ENCODE peak calls at places on chromosome 17, in ten cellular contexts. O is Caco-2; J is adipocyte; V is IMR-90; C is right cardiac atrium; R is GM23338; E is CD4-positive, CD25-positive, alpha-beta regulatory T cell; D is AG04450; Z is ovary; P is effector memory CD4-positive, alpha-beta T cell. H is an unnamed sample. For H3K27me3, the result is how much of the 10 kb centered on the place peaks cover.

GRCh38 chr17:55285340-55286301 is 20.9 kb downstream of the HLF start:
- DNase-seq in O (peak), J (peak), V (peak), C (peak), R (no peak), E (no peak), D (no peak), Z (peak), P (no peak), H (no peak)

GRCh38 chr17:19317359-19318095 is 45.0 kb downstream of the B9D1 start:
- DNase-seq in O (peak), J (peak), V (peak), C (peak), R (peak), E (no peak), D (peak), Z (peak), P (no peak), H (peak)

GRCh38 chr17:50154604-50155003 is 4.1 kb upstream of the PPP1R9B start:
- DNase-seq in O (no peak), J (no peak), V (no peak), C (peak), R (no peak), E (no peak), D (no peak), Z (no peak), P (no peak), H (no peak)

GRCh38 chr17:19958023-19958422 is 19.6 kb downstream of the AKAP10 start:
- DNase-seq in O (peak), J (peak), V (peak), C (no peak), R (peak), E (no peak), D (peak), Z (no peak), P (no peak), H (no peak)

GRCh38 chr17:49223517-49224197 is 6.9 kb downstream of the PHOSPHO1 start:
- DNase-seq in O (peak), J (peak), V (peak), C (peak), R (peak), E (peak), D (no peak), Z (no peak), P (peak), H (peak)

GRCh38 chr17:65933290-65933689 is 258.6 kb downstream of the CEP112 start:
- DNase-seq in O (no peak), J (no peak), V (no peak), C (no peak), R (no peak), E (no peak), D (no peak), Z (no peak), P (no peak), H (no peak)

GRCh38 chr17:16273929-16274339 is 56.9 kb downstream of the PIGL start:
- DNase-seq in O (no peak), J (no peak), V (no peak), C (no peak), R (no peak), E (no peak), D (no peak), Z (no peak), P (no peak), H (no peak)

GRCh38 chr17:5883775-5884665 is 186.2 kb upstream of the WSCD1 start:
- DNase-seq in O (no peak), J (no peak), V (no peak), C (no peak), R (no peak), E (no peak), D (no peak), Z (no peak), P (no peak), H (no peak)

GRCh38 chr17:56754523-56755208 is 79.1 kb downstream of the C17orf67 start:
- DNase-seq in O (no peak), J (peak), V (peak), C (no peak), R (peak), E (peak), D (no peak), Z (no peak), P (no peak), H (peak)

GRCh38 chr17:50101346-50102163 is 6.4 kb downstream of the PDK2 start:
- DNase-seq in O (no peak), J (no peak), V (peak), C (peak), R (peak), E (no peak), D (no peak), Z (peak), P (no peak), H (peak)

GRCh38 chr17:7173687-7174602 is 5.2 kb downstream of the ASGR1 start:
- DNase-seq in O (no peak), J (no peak), V (no peak), C (peak), R (peak), E (peak), D (no peak), Z (peak), P (peak), H (peak)

GRCh38 chr17:68201425-68201785 is 46.4 kb upstream of the AMZ2 start:
- DNase-seq in O (no peak), J (no peak), V (no peak), C (no peak), R (no peak), E (no peak), D (no peak), Z (no peak), P (no peak), H (no peak)

GRCh38 chr17:76107507-76107906 is 3.9 kb upstream of the EXOC7 start:
- DNase-seq in O (no peak), J (peak), V (no peak), C (no peak), R (no peak), E (no peak), D (no peak), Z (no peak), P (no peak), H (no peak)

GRCh38 chr17:73423159-73423715 is 111.4 kb upstream of the CDC42EP4 start:
- DNase-seq in O (no peak), J (no peak), V (no peak), C (no peak), R (no peak), E (no peak), D (no peak), Z (no peak), P (no peak), H (peak)

GRCh38 chr17:67602974-67603373 is 114.8 kb upstream of the NOL11 start:
- DNase-seq in O (peak), J (peak), V (peak), C (no peak), R (peak), E (peak), D (no peak), Z (no peak), P (peak), H (peak)

GRCh38 chr17:82888583-82889495 is 49.0 kb upstream of the ZNF750 start:
- DNase-seq in O (peak), J (no peak), V (no peak), C (peak), R (no peak), E (no peak), D (no peak), Z (no peak), P (no peak), H (no peak)

GRCh38 chr17:30831663-30832437 is at the start of gene ATAD5:
- DNase-seq in O (peak), J (peak), V (peak), C (peak), R (peak), E (peak), D (peak), Z (peak), P (peak), H (peak)

GRCh38 chr17:7856081-7856791 is 1.1 kb downstream of the NAA38 start:
- DNase-seq in O (no peak), J (peak), V (no peak), C (peak), R (no peak), E (no peak), D (no peak), Z (peak), P (no peak), H (peak)

GRCh38 chr17:49022391-49022941 is 25.3 kb downstream of the IGF2BP1 start:
- DNase-seq in O (peak), J (peak), V (peak), C (no peak), R (peak), E (no peak), D (no peak), Z (no peak), P (no peak), H (peak)

GRCh38 chr17:74274060-74274702 is at the start of gene DNAI2:
- DNase-seq in O (peak), J (no peak), V (no peak), C (peak), R (peak), E (peak), D (no peak), Z (no peak), P (peak), H (peak)

GRCh38 chr17:10063730-10064221 is 134.6 kb downstream of the GAS7 start:
- DNase-seq in O (no peak), J (no peak), V (peak), C (peak), R (no peak), E (no peak), D (no peak), Z (no peak), P (no peak), H (peak)

GRCh38 chr17:77445030-77445907 is 304.5 kb downstream of the SEC14L1 start:
- DNase-seq in O (no peak), J (no peak), V (peak), C (peak), R (no peak), E (peak), D (no peak), Z (peak), P (peak), H (no peak)

GRCh38 chr17:31580331-31581021 is 189.0 kb downstream of the RAB11FIP4 start:
- DNase-seq in O (no peak), J (peak), V (peak), C (peak), R (no peak), E (no peak), D (no peak), Z (no peak), P (no peak), H (no peak)

GRCh38 chr17:39219647-39220154 is 6.0 kb downstream of the STAC2 start:
- DNase-seq in O (no peak), J (no peak), V (no peak), C (no peak), R (no peak), E (no peak), D (no peak), Z (no peak), P (no peak), H (no peak)

GRCh38 chr17:39555368-39555767 is 52.4 kb downstream of the NEUROD2 start:
- DNase-seq in O (no peak), J (no peak), V (no peak), C (no peak), R (peak), E (no peak), D (no peak), Z (no peak), P (no peak), H (peak)

GRCh38 chr17:76122411-76123126 is 18.5 kb downstream of the FOXJ1 start:
- DNase-seq in O (no peak), J (no peak), V (no peak), C (no peak), R (no peak), E (no peak), D (no peak), Z (no peak), P (no peak), H (peak)

GRCh38 chr17:1577186-1577585 is 14.6 kb upstream of the PITPNA start:
- DNase-seq in O (no peak), J (peak), V (peak), C (peak), R (peak), E (no peak), D (peak), Z (peak), P (no peak), H (peak)

GRCh38 chr17:12342609-12343248 is 322.1 kb downstream of the MAP2K4 start:
- DNase-seq in O (peak), J (no peak), V (no peak), C (no peak), R (peak), E (no peak), D (no peak), Z (no peak), P (no peak), H (peak)

GRCh38 chr17:1959871-1960569 is 65.1 kb downstream of the RTN4RL1 start:
- DNase-seq in O (no peak), J (peak), V (peak), C (no peak), R (no peak), E (no peak), D (peak), Z (peak), P (no peak), H (peak)

GRCh38 chr17:13594310-13594709 is 7.4 kb downstream of the HS3ST3A1 start:
- DNase-seq in O (no peak), J (peak), V (no peak), C (no peak), R (peak), E (no peak), D (no peak), Z (no peak), P (no peak), H (no peak)

GRCh38 chr17:66627985-66628384 is 206.9 kb upstream of the CACNG5 start:
- DNase-seq in O (no peak), J (peak), V (no peak), C (no peak), R (no peak), E (no peak), D (no peak), Z (peak), P (no peak), H (no peak)

GRCh38 chr17:731943-732787 is at the start of gene TLCD3A:
- DNase-seq in O (peak), J (peak), V (peak), C (peak), R (peak), E (peak), D (no peak), Z (peak), P (peak), H (peak)

GRCh38 chr17:74801896-74802295 is 25.8 kb upstream of the NAT9 start:
- DNase-seq in O (no peak), J (no peak), V (no peak), C (peak), R (no peak), E (no peak), D (no peak), Z (no peak), P (no peak), H (no peak)

GRCh38 chr17:1412185-1413110 is 12.4 kb upstream of the YWHAE start:
- DNase-seq in O (peak), J (no peak), V (no peak), C (peak), R (no peak), E (no peak), D (no peak), Z (no peak), P (no peak), H (no peak)

GRCh38 chr17:5861849-5862248 is 208.3 kb upstream of the WSCD1 start:
- DNase-seq in O (no peak), J (no peak), V (no peak), C (no peak), R (no peak), E (no peak), D (no peak), Z (no peak), P (no peak), H (no peak)

GRCh38 chr17:34822007-34822737 is 139.1 kb downstream of the CCT6B start:
- DNase-seq in O (no peak), J (no peak), V (no peak), C (no peak), R (no peak), E (no peak), D (no peak), Z (no peak), P (no peak), H (peak)

GRCh38 chr17:34820166-34820920 is 140.9 kb downstream of the CCT6B start:
- DNase-seq in O (no peak), J (no peak), V (no peak), C (no peak), R (peak), E (no peak), D (no peak), Z (no peak), P (no peak), H (peak)

GRCh38 chr17:34816806-34817205 is 144.5 kb downstream of the CCT6B start:
- DNase-seq in O (no peak), J (no peak), V (no peak), C (no peak), R (no peak), E (no peak), D (no peak), Z (no peak), P (no peak), H (no peak)

GRCh38 chr17:34820922-34821321 is 140.3 kb downstream of the CCT6B start:
- DNase-seq in O (no peak), J (no peak), V (no peak), C (no peak), R (no peak), E (no peak), D (no peak), Z (no peak), P (no peak), H (peak)

GRCh38 chr17:34817252-34817651 is 144.0 kb downstream of the CCT6B start:
- DNase-seq in O (no peak), J (no peak), V (no peak), C (no peak), R (no peak), E (no peak), D (no peak), Z (no peak), P (no peak), H (no peak)
- H3K27me3 ChIP-seq in O (under half), J (half or more), V (under half), C (under half), R (under half), E (under half), D (under half), Z (under half), P (under half), H (under half)

GRCh38 chr17:64534187-64534586 is 27.4 kb downstream of the CEP95 start:
- DNase-seq in O (no peak), J (no peak), V (no peak), C (no peak), R (no peak), E (peak), D (no peak), Z (no peak), P (no peak), H (no peak)
- H3K4me3 ChIP-seq in O (no peak), J (no peak), V (no peak), C (no peak), R (no peak), E (no peak), D (no peak), Z (no peak), P (no peak), H (no peak)

GRCh38 chr17:79630821-79631639 is 20.2 kb upstream of the RBFOX3 start:
- DNase-seq in O (no peak), J (no peak), V (no peak), C (no peak), R (no peak), E (no peak), D (no peak), Z (peak), P (no peak), H (peak)

GRCh38 chr17:79629548-79630049 is 18.7 kb upstream of the RBFOX3 start:
- DNase-seq in O (peak), J (no peak), V (no peak), C (no peak), R (no peak), E (no peak), D (no peak), Z (no peak), P (no peak), H (no peak)

GRCh38 chr17:79631640-79632431 is 21.0 kb upstream of the RBFOX3 start:
- DNase-seq in O (no peak), J (no peak), V (no peak), C (no peak), R (no peak), E (no peak), D (no peak), Z (peak), P (no peak), H (peak)

GRCh38 chr17:79628861-79629547 is 18.2 kb upstream of the RBFOX3 start:
- DNase-seq in O (peak), J (no peak), V (no peak), C (no peak), R (no peak), E (no peak), D (no peak), Z (no peak), P (no peak), H (peak)

DNA sequence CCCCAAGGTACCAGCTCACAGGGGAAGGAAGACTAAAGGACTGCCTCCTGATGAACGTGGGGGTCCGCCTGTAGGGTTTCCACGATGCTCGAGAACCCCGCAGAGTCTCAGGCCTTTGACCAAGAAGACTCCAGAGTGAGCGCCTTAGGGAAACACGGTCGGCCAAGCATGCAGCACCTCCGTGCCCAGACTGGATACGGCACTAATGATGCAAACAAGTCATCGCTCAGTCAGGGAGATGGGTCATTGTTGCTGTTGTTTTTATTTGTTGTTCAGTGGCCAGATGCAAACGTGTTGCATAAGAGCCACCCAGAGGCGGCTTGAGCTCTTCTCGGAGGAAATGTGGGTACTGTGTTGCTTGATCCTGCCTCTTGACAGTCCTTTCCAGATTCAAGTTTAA is 19.3 kb upstream of the RBFOX3 start:
- DNase-seq in O (no peak), J (no peak), V (no peak), C (no peak), R (no peak), E (no peak), D (no peak), Z (peak), P (no peak), H (peak)
- H3K27me3 ChIP-seq in O (under half), J (under half), V (under half), C (under half), R (under half), E (under half), D (under half), Z (under half), P (under half), H (under half)

DNA sequence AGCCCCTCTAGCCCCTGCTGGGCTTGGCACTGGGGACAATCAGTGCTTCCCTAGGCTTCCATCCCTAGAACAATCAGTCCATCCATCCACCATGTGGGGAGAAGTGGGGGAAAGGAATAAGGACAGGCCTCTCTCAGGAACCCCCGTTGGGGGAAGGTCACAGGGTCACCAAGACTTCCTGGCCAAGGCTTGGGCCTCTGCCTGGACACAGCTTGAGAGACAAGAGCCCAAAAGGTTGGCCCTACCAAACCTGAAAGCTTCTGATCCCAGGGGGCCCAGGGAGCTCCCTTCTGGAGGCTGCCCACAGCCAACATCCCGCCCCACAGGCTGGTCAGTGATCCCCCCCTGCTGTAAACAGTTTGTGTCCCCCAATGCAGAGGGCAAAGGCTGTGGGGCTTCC is 16.2 kb upstream of the MTMR4 start:
- DNase-seq in O (no peak), J (no peak), V (no peak), C (no peak), R (no peak), E (no peak), D (no peak), Z (no peak), P (no peak), H (no peak)
- H3K4me3 ChIP-seq in O (no peak), J (no peak), V (no peak), C (no peak), R (peak), E (no peak), D (no peak), Z (no peak), P (no peak), H (no peak)

DNA sequence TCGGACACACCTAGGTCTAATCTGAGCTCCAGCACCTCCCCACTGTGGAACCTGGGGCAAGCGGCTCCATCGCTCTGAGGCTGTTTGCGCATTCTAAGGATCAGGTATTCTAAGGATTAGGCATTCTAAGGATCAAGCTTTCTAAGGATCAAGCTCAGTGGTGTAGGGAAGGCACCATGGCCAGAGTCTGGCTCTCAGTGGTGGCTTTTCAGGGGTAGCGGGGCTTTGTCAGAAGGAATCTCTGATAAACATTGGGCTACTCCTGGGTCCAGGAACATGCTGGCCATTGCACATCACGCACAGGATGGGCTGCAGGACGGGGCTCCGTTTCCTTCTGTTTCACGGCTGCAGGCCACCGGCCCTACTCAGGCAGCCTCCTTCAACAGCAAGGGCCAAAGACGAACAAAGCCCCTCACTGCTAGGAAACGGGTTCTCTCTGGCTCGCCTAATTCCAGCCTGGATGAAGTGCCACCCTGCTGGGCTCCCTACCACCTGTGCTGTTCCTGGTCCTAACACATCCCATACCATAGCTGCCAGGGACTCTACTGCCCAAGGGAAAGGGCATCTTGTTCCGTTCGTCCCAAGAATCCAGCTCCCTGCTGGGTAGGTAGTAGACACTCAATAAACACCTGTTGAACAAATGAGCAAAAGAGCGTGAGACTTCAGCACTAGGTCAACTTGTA is 5.5 kb downstream of the C1QTNF1 start:
- DNase-seq in O (no peak), J (no peak), V (no peak), C (peak), R (no peak), E (no peak), D (no peak), Z (no peak), P (no peak), H (peak)
- H3K27me3 ChIP-seq in O (under half), J (under half), V (under half), C (under half), R (under half), E (under half), D (under half), Z (under half), P (under half), H (under half)

GRCh38 chr17:80254396-80255241 is 6.0 kb upstream of the RNF213 start:
- DNase-seq in O (peak), J (peak), V (peak), C (peak), R (no peak), E (peak), D (peak), Z (no peak), P (peak), H (no peak)
- H3K4me3 ChIP-seq in O (no peak), J (no peak), V (no peak), C (no peak), R (no peak), E (peak), D (no peak), Z (no peak), P (no peak), H (no peak)